ENCODE peak calls at places on chromosomes 6 and 20, in six cellular contexts. Q is GM04504; B is neuronal stem cell; U is T-helper 2 cell; I is HTR-8/SVneo; G is activated naive CD4-positive, alpha-beta T cell. W is an unnamed sample.

GRCh38 chr6:108544586-108544985 is 16.1 kb upstream of the FOXO3 start:
- DNase-seq in Q (peak), B (no peak), U (no peak), I (no peak), G (no peak), W (no peak)

GRCh38 chr6:56642366-56643261 is at the start of gene DST:
- DNase-seq in Q (peak), B (no peak), U (no peak), I (peak), G (no peak), W (no peak)

GRCh38 chr6:135066397-135066796 is 11.8 kb upstream of the HBS1L start:
- DNase-seq in Q (no peak), B (no peak), U (no peak), I (no peak), G (no peak), W (no peak)

GRCh38 chr6:107698146-107698545 is 126.0 kb downstream of the SCML4 start:
- DNase-seq in Q (no peak), B (no peak), U (no peak), I (peak), G (no peak), W (no peak)

GRCh38 chr6:43610431-43610830 is 18.6 kb downstream of the GTPBP2 start:
- DNase-seq in Q (no peak), B (no peak), U (no peak), I (no peak), G (no peak), W (no peak)

GRCh38 chr6:116078945-116079344 is 18.3 kb upstream of the FRK start:
- DNase-seq in Q (no peak), B (no peak), U (no peak), I (no peak), G (no peak), W (no peak)

GRCh38 chr6:379367-380181 is 12.0 kb upstream of the IRF4 start:
- DNase-seq in Q (no peak), B (no peak), U (no peak), I (no peak), G (no peak), W (no peak)

GRCh38 chr6:26097268-26097875 is 10.1 kb downstream of the HFE start:
- DNase-seq in Q (no peak), B (peak), U (no peak), I (peak), G (no peak), W (peak)

GRCh38 chr20:47725248-47725973 is 59.9 kb downstream of the SULF2 start:
- DNase-seq in Q (peak), B (peak), U (peak), I (peak), G (peak), W (peak)

GRCh38 chr20:58634818-58635665 is 16.0 kb upstream of the STX16 start:
- DNase-seq in Q (no peak), B (no peak), U (no peak), I (no peak), G (no peak), W (no peak)

GRCh38 chr6:19812512-19813119 is 24.6 kb upstream of the ID4 start:
- DNase-seq in Q (peak), B (no peak), U (no peak), I (peak), G (no peak), W (no peak)

GRCh38 chr6:37029249-37029959 is 23.9 kb downstream of the FGD2 start:
- DNase-seq in Q (peak), B (peak), U (no peak), I (peak), G (no peak), W (no peak)

GRCh38 chr6:3001773-3002293 is 2.1 kb downstream of the NQO2 start:
- DNase-seq in Q (peak), B (no peak), U (no peak), I (peak), G (no peak), W (no peak)

GRCh38 chr6:706161-706560 is 13.2 kb upstream of the EXOC2 start:
- DNase-seq in Q (no peak), B (no peak), U (no peak), I (peak), G (no peak), W (no peak)

GRCh38 chr6:132357120-132357519 is 44.2 kb downstream of the MOXD1 start:
- DNase-seq in Q (no peak), B (no peak), U (no peak), I (no peak), G (no peak), W (no peak)

GRCh38 chr6:10528170-10528981 is 7.2 kb downstream of the GCNT2 start:
- DNase-seq in Q (no peak), B (no peak), U (no peak), I (peak), G (no peak), W (no peak)

GRCh38 chr6:43937236-43938177 is 167.5 kb downstream of the VEGFA start:
- DNase-seq in Q (no peak), B (no peak), U (no peak), I (no peak), G (no peak), W (peak)

GRCh38 chr20:58308680-58309527 is 611 bp upstream of the RAB22A start:
- DNase-seq in Q (no peak), B (peak), U (peak), I (peak), G (peak), W (peak)

GRCh38 chr6:159972506-159973268 is 3.8 kb downstream of the IGF2R start:
- DNase-seq in Q (no peak), B (no peak), U (no peak), I (no peak), G (no peak), W (no peak)

GRCh38 chr6:15501806-15502450 is 160.9 kb downstream of the DTNBP1 start:
- DNase-seq in Q (no peak), B (no peak), U (no peak), I (peak), G (no peak), W (no peak)

GRCh38 chr6:158150701-158151100 is 17.4 kb downstream of the SERAC1 start:
- DNase-seq in Q (no peak), B (no peak), U (no peak), I (no peak), G (no peak), W (no peak)

GRCh38 chr6:142381845-142382378 is 80.1 kb downstream of the ADGRG6 start:
- DNase-seq in Q (no peak), B (no peak), U (no peak), I (no peak), G (no peak), W (no peak)

GRCh38 chr20:57323034-57323433 is 6.6 kb upstream of the SPO11 start:
- DNase-seq in Q (peak), B (peak), U (no peak), I (no peak), G (no peak), W (peak)

GRCh38 chr20:2507875-2508630 is 662 bp downstream of the ZNF343 start:
- DNase-seq in Q (no peak), B (no peak), U (no peak), I (no peak), G (no peak), W (no peak)

GRCh38 chr6:48449002-48449401 is 338.0 kb upstream of the PTCHD4 start:
- DNase-seq in Q (no peak), B (no peak), U (no peak), I (no peak), G (no peak), W (no peak)

GRCh38 chr6:7262746-7263335 is 50.2 kb downstream of the SSR1 start:
- DNase-seq in Q (no peak), B (no peak), U (no peak), I (no peak), G (no peak), W (no peak)